ENCODE peak calls at places on chromosome 16, in ten cellular contexts. R, F, I, W, P, Q, N, K, B and M are unnamed samples. For H3K27me3, the result is how much of the 10 kb centered on the place peaks cover.

GRCh38 chr16:69481901-69482341 is 57.5 kb downstream of the CYB5B start:
- DNase-seq in N (no peak), I (peak), P (no peak), Q (peak), W (peak), B (no peak), K (peak), F (peak), R (peak), M (peak)

GRCh38 chr16:85432606-85433005 is 180.5 kb upstream of the GSE1 start:
- DNase-seq in I (no peak), R (no peak), P (no peak), N (no peak), F (no peak), B (no peak), K (no peak), Q (no peak), W (no peak), M (no peak)

GRCh38 chr16:4081577-4082021 is 34.6 kb downstream of the ADCY9 start:
- DNase-seq in I (no peak), K (peak), Q (no peak), N (peak), W (no peak), F (no peak), R (peak), P (peak), B (peak), M (no peak)

GRCh38 chr16:47732806-47733150 is 271.6 kb downstream of the PHKB start:
- DNase-seq in F (no peak), I (no peak), Q (no peak), K (no peak), W (no peak), P (no peak), N (no peak), B (no peak), R (no peak), M (no peak)

GRCh38 chr16:88653101-88653500 is 2.2 kb upstream of the CYBA start:
- DNase-seq in N (no peak), F (no peak), Q (no peak), K (no peak), B (no peak), R (no peak), I (no peak), W (no peak), P (no peak), M (peak)

GRCh38 chr16:4117250-4117578 is 972 bp upstream of the ADCY9 start:
- DNase-seq in N (no peak), I (no peak), P (no peak), Q (no peak), K (no peak), W (no peak), F (no peak), B (no peak), R (no peak), M (no peak)

GRCh38 chr16:10989494-10989893 is 45.1 kb downstream of the CLEC16A start:
- DNase-seq in W (no peak), K (no peak), N (no peak), P (no peak), I (no peak), Q (no peak), B (no peak), F (no peak), R (no peak), M (no peak)

GRCh38 chr16:69270395-69270794 is 40.8 kb upstream of the VPS4A start:
- DNase-seq in N (no peak), F (no peak), W (no peak), K (no peak), B (no peak), Q (no peak), R (no peak), I (no peak), P (no peak), M (no peak)

GRCh38 chr16:76947694-76948093 is 243.3 kb upstream of the MON1B start:
- DNase-seq in B (no peak), P (no peak), I (no peak), N (no peak), R (no peak), W (no peak), F (no peak), K (no peak), Q (no peak), M (no peak)

GRCh38 chr16:65744401-65744800 is 622.1 kb upstream of the CDH5 start:
- DNase-seq in R (no peak), W (no peak), P (no peak), I (no peak), F (no peak), N (no peak), K (no peak), B (no peak), Q (no peak), M (no peak)

GRCh38 chr16:17544785-17545184 is 74.0 kb upstream of the XYLT1 start:
- DNase-seq in B (no peak), Q (no peak), I (no peak), R (no peak), W (no peak), K (no peak), N (peak), P (no peak), F (no peak), M (no peak)

GRCh38 chr16:66961065-66961744 is at the start of gene CES3:
- DNase-seq in Q (no peak), P (peak), R (no peak), F (peak), I (peak), K (no peak), B (peak), N (peak), W (peak), M (no peak)

GRCh38 chr16:65377131-65377649 is 255.3 kb upstream of the CDH11 start:
- DNase-seq in R (no peak), F (no peak), I (no peak), N (no peak), Q (no peak), K (no peak), B (no peak), W (no peak), P (no peak), M (no peak)

GRCh38 chr16:48347980-48348379 is 37.2 kb downstream of the SIAH1 start:
- DNase-seq in B (no peak), W (no peak), R (no peak), P (no peak), K (no peak), N (no peak), I (no peak), F (no peak), Q (no peak), M (no peak)

GRCh38 chr16:29845656-29846055 is 17.4 kb downstream of the CDIPT start:
- DNase-seq in W (no peak), K (no peak), N (no peak), Q (no peak), R (no peak), P (no peak), B (no peak), F (no peak), I (no peak), M (peak)

GRCh38 chr16:5875416-5875815 is 777.8 kb upstream of the EEF2KMT start:
- DNase-seq in K (no peak), F (no peak), W (no peak), N (no peak), R (no peak), P (no peak), B (no peak), I (no peak), Q (no peak), M (no peak)

GRCh38 chr16:89047331-89048086 is 46.1 kb upstream of the ACSF3 start:
- DNase-seq in P (no peak), N (no peak), F (peak), R (no peak), W (no peak), I (peak), K (no peak), B (no peak), Q (no peak), M (no peak)

GRCh38 chr16:80158766-80159165 is 382.0 kb upstream of the DYNLRB2 start:
- DNase-seq in Q (no peak), W (no peak), B (no peak), N (no peak), I (no peak), P (no peak), F (no peak), R (no peak), K (no peak), M (no peak)

GRCh38 chr16:46763147-46763546 is 15.0 kb upstream of the MYLK3 start:
- DNase-seq in W (no peak), B (no peak), F (peak), K (no peak), N (no peak), Q (peak), P (no peak), R (no peak), I (no peak), M (no peak)

GRCh38 chr16:56815721-56816120 is 49.3 kb upstream of the SLC12A3 start:
- DNase-seq in Q (no peak), B (no peak), P (no peak), I (no peak), W (no peak), F (no peak), K (no peak), N (no peak), R (no peak), M (no peak)

GRCh38 chr16:23847938-23848337 is 12.2 kb downstream of the PRKCB start:
- DNase-seq in Q (no peak), N (no peak), W (no peak), R (no peak), P (no peak), I (no peak), F (no peak), B (peak), K (no peak), M (no peak)

GRCh38 chr16:72657791-72658190 is 390.1 kb downstream of the ZFHX3 start:
- DNase-seq in K (no peak), P (no peak), R (no peak), N (no peak), I (no peak), W (no peak), F (no peak), Q (no peak), B (no peak), M (no peak)

GRCh38 chr16:69179255-69180010 is 7.5 kb upstream of the SNTB2 start:
- DNase-seq in R (peak), F (peak), N (no peak), W (peak), P (no peak), I (peak), B (no peak), Q (peak), K (peak), M (peak)

GRCh38 chr16:15732416-15732815 is 82.4 kb downstream of the NDE1 start:
- DNase-seq in Q (no peak), P (no peak), N (no peak), K (no peak), I (no peak), B (no peak), R (no peak), F (no peak), W (no peak), M (no peak)

GRCh38 chr16:58385218-58385773 is 7.0 kb upstream of the GINS3 start:
- DNase-seq in Q (no peak), B (no peak), N (no peak), K (no peak), I (no peak), F (no peak), P (no peak), R (no peak), W (no peak), M (no peak)

GRCh38 chr16:57713596-57713995 is 19.0 kb downstream of the DRC7 start:
- DNase-seq in R (no peak), W (no peak), K (no peak), Q (no peak), N (no peak), P (no peak), B (no peak), F (no peak), I (no peak), M (no peak)

GRCh38 chr16:13560151-13560550 is 359.8 kb upstream of the ERCC4 start:
- DNase-seq in N (no peak), K (no peak), W (no peak), F (no peak), I (no peak), R (no peak), P (no peak), B (no peak), Q (no peak), M (no peak)

GRCh38 chr16:15874745-15875314 is 13.6 kb downstream of the CEP20 start:
- DNase-seq in N (peak), Q (peak), R (peak), F (peak), B (no peak), I (peak), P (no peak), K (peak), W (peak), M (peak)

GRCh38 chr16:55949518-55949917 is 74.3 kb upstream of the CES5A start:
- DNase-seq in P (no peak), N (no peak), F (no peak), Q (no peak), K (no peak), I (no peak), W (no peak), R (no peak), B (no peak), M (no peak)

GRCh38 chr16:89040861-89041570 is 52.6 kb upstream of the ACSF3 start:
- DNase-seq in K (no peak), I (no peak), P (no peak), W (no peak), Q (no peak), R (no peak), F (no peak), B (no peak), N (no peak), M (peak)

GRCh38 chr16:9683677-9684076 is 498.6 kb downstream of the GRIN2A start:
- DNase-seq in W (no peak), B (no peak), K (no peak), R (no peak), I (no peak), P (no peak), F (no peak), Q (no peak), N (no peak), M (no peak)

GRCh38 chr16:12002447-12003006 is 26.0 kb downstream of the SNX29 start:
- DNase-seq in B (no peak), Q (peak), K (peak), P (no peak), R (peak), I (no peak), F (no peak), N (no peak), W (no peak), M (no peak)

GRCh38 chr16:30985401-30986128 is 558 bp downstream of the HSD3B7 start:
- DNase-seq in B (no peak), F (peak), K (peak), R (peak), W (peak), P (no peak), Q (no peak), N (peak), I (peak), M (peak)

GRCh38 chr16:58815188-58815888 is 81.2 kb upstream of the GOT2 start:
- DNase-seq in N (no peak), W (no peak), F (no peak), I (no peak), Q (no peak), R (no peak), B (no peak), P (no peak), K (no peak), M (no peak)

GRCh38 chr16:89938636-89938885 is 10.0 kb upstream of the DEF8 start:
- DNase-seq in B (no peak), K (no peak), Q (no peak), W (no peak), N (no peak), I (no peak), F (no peak), R (no peak), P (no peak), M (no peak)

GRCh38 chr16:11978080-11978479 is 1.5 kb downstream of the SNX29 start:
- DNase-seq in N (no peak), F (no peak), P (no peak), Q (no peak), K (no peak), R (no peak), B (no peak), W (no peak), I (no peak), M (no peak)

GRCh38 chr16:11824362-11824761 is 27.0 kb downstream of the RSL1D1 start:
- DNase-seq in W (peak), B (no peak), R (no peak), P (no peak), Q (peak), N (no peak), I (peak), F (peak), K (no peak), M (peak)

GRCh38 chr16:74700206-74701040 is at the start of gene MLKL:
- DNase-seq in Q (peak), P (peak), R (peak), B (peak), K (no peak), F (peak), I (peak), W (peak), N (peak), M (peak)

GRCh38 chr16:75060708-75061107 is 55.9 kb downstream of the LDHD start:
- DNase-seq in B (no peak), R (no peak), P (no peak), F (no peak), N (no peak), Q (no peak), W (no peak), I (no peak), K (no peak), M (no peak)

GRCh38 chr16:20072524-20073202 is 1.0 kb downstream of the GPR139 start:
- DNase-seq in R (no peak), B (no peak), F (no peak), W (no peak), K (no peak), I (no peak), Q (no peak), P (no peak), N (peak), M (no peak)
- H3K27me3 ChIP-seq in R (under half), B (under half), F (under half), W (under half), K (under half), I (under half), Q (half or more), P (under half), N (half or more), M (under half)

DNA sequence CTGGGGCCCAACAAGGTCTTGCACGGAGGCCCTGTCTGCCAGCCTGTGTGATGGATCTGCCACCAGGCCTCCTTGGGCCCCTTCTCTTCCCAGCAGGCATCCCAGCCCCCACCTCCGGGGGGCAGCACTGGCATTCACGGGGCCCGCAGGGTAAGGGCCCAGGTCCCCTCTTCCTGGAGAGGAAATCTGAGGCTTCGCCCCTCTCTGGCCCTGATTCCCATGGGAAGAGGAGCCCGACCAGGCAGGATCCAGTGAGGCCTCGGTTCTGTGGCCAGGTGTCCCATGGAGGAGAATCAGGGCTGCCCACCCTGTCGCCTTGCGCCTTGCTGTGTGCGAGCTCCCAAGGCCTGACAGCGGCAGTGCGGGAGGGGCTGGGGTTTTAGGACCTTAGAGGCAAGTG is 48.4 kb downstream of the PDPK1 start:
- DNase-seq in Q (no peak), W (no peak), P (no peak), N (peak), B (no peak), R (no peak), K (no peak), I (peak), F (peak), M (peak)
- TF ChIP-seq CTCF in Q (no peak), W (no peak), P (no peak), N (peak), B (no peak), R (no peak), K (no peak), I (no peak), F (no peak), M (no peak)

GRCh38 chr16:82605863-82606620 is 20.7 kb upstream of the CDH13 start:
- DNase-seq in B (no peak), R (no peak), Q (no peak), K (no peak), W (no peak), P (no peak), I (no peak), F (no peak), N (peak), M (no peak)
- H3K27me3 ChIP-seq in B (under half), R (under half), Q (under half), K (under half), W (under half), P (under half), I (under half), F (under half), N (under half), M (under half)

GRCh38 chr16:28279006-28279405 is 13.3 kb upstream of the SBK1 start:
- DNase-seq in K (no peak), Q (no peak), W (no peak), P (no peak), F (no peak), I (no peak), N (no peak), B (no peak), R (no peak), M (no peak)

GRCh38 chr16:28283798-28284577 is 8.3 kb upstream of the SBK1 start:
- DNase-seq in B (no peak), W (no peak), F (peak), P (no peak), I (no peak), N (no peak), R (no peak), Q (no peak), K (no peak), M (no peak)

GRCh38 chr16:28282045-28282444 is 10.3 kb upstream of the SBK1 start:
- DNase-seq in R (no peak), I (no peak), P (no peak), Q (no peak), K (no peak), B (no peak), N (no peak), W (no peak), F (peak), M (no peak)

GRCh38 chr16:28283173-28283572 is 9.2 kb upstream of the SBK1 start:
- DNase-seq in F (no peak), W (no peak), B (no peak), I (no peak), K (no peak), N (no peak), Q (no peak), R (no peak), P (no peak), M (no peak)

GRCh38 chr16:28280881-28281836 is 11.2 kb upstream of the SBK1 start:
- DNase-seq in F (no peak), N (peak), W (no peak), R (no peak), Q (no peak), I (no peak), B (no peak), K (no peak), P (no peak), M (no peak)
- TF ChIP-seq CTCF in F (no peak), N (no peak), W (no peak), R (no peak), Q (no peak), I (no peak), B (no peak), K (no peak), P (no peak), M (no peak)

GRCh38 chr16:84161011-84161410 is 15.9 kb downstream of the DNAAF1 start:
- DNase-seq in K (no peak), I (no peak), P (no peak), N (no peak), F (no peak), Q (no peak), W (no peak), B (no peak), R (no peak), M (no peak)
- H3K27me3 ChIP-seq in K (under half), I (under half), P (under half), N (under half), F (under half), Q (under half), W (under half), B (under half), R (under half), M (under half)

GRCh38 chr16:71568541-71568940 is 8.4 kb downstream of the TAT start:
- DNase-seq in W (no peak), Q (no peak), N (no peak), R (no peak), F (no peak), P (no peak), I (no peak), K (no peak), B (no peak), M (no peak)
- TF ChIP-seq CTCF in W (no peak), Q (no peak), N (no peak), R (no peak), F (no peak), P (no peak), I (peak), K (no peak), B (no peak), M (no peak)

GRCh38 chr16:52618753-52619497 is 72.0 kb upstream of the TOX3 start:
- DNase-seq in R (no peak), I (no peak), F (no peak), P (no peak), Q (no peak), K (no peak), N (no peak), B (no peak), W (no peak), M (no peak)
- H3K27me3 ChIP-seq in R (under half), I (under half), F (under half), P (under half), Q (under half), K (under half), N (under half), B (under half), W (under half), M (under half)

DNA sequence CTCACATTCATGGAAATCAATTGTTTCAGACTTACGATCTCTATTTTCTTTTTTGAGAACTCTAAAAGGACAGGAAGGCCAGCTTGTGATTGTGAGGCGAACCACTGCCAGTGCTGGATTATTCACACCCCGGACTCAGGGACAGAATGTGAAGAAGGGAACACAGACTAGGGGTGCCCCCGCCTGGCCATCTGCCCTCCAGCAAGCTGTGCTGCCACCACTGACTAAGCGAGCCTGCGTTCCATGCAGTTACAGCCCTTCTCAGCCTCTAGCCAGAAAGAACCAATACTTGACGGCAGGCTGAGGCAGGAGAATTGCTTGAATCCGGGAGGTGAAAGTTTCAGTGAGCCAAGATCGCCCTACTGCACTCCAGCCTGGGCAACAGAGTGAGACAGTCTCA is 2.8 kb downstream of the HAGH start:
- DNase-seq in P (no peak), K (no peak), B (no peak), F (no peak), W (peak), Q (no peak), I (peak), R (no peak), N (peak), M (no peak)
- TF ChIP-seq CTCF in P (no peak), K (no peak), B (no peak), F (no peak), W (no peak), Q (no peak), I (peak), R (no peak), N (peak), M (no peak)

GRCh38 chr16:86665319-86665675 is 86.9 kb downstream of the FOXL1 start:
- DNase-seq in R (no peak), N (no peak), B (no peak), F (no peak), I (no peak), P (no peak), K (no peak), W (no peak), Q (no peak), M (no peak)
- H3K27me3 ChIP-seq in R (under half), N (under half), B (under half), F (under half), I (under half), P (under half), K (under half), W (under half), Q (under half), M (under half)